ENCODE peak calls at places on chromosomes 1 and 21, in five cellular contexts. One of them, this sample, is unnamed.

GRCh38 chr1:171653796-171654704 is 1.6 kb upstream of the MYOC start:
- DNase-seq in Peyer's patch: no peak
- DNase-seq in neural crest cell: no peak
- DNase-seq in GM20000: no peak
- DNase-seq in GM12864: no peak
- DNase-seq in this sample: no peak

GRCh38 chr1:170676628-170677027 is 12.7 kb downstream of the PRRX1 start:
- DNase-seq in Peyer's patch: no peak
- DNase-seq in neural crest cell: no peak
- DNase-seq in GM20000: no peak
- DNase-seq in GM12864: no peak
- DNase-seq in this sample: no peak

GRCh38 chr1:234132799-234133198 is 228.3 kb downstream of the SLC35F3 start:
- DNase-seq in Peyer's patch: no peak
- DNase-seq in neural crest cell: no peak
- DNase-seq in GM20000: no peak
- DNase-seq in GM12864: no peak
- DNase-seq in this sample: no peak

GRCh38 chr1:39272027-39272790 is 67.7 kb downstream of the MACF1 start:
- DNase-seq in Peyer's patch: no peak
- DNase-seq in neural crest cell: no peak
- DNase-seq in GM20000: peak
- DNase-seq in GM12864: peak
- DNase-seq in this sample: peak

GRCh38 chr1:91697322-91698260 is 188.4 kb downstream of the TGFBR3 start:
- DNase-seq in Peyer's patch: no peak
- DNase-seq in neural crest cell: no peak
- DNase-seq in GM20000: peak
- DNase-seq in GM12864: no peak
- DNase-seq in this sample: peak

GRCh38 chr1:51439895-51440294 is 79.2 kb downstream of the EPS15 start:
- DNase-seq in Peyer's patch: no peak
- DNase-seq in neural crest cell: no peak
- DNase-seq in GM20000: no peak
- DNase-seq in GM12864: no peak
- DNase-seq in this sample: no peak

GRCh38 chr1:56506314-56506743 is 73.0 kb downstream of the PLPP3 start:
- DNase-seq in Peyer's patch: no peak
- DNase-seq in neural crest cell: no peak
- DNase-seq in GM20000: no peak
- DNase-seq in GM12864: no peak
- DNase-seq in this sample: no peak

GRCh38 chr1:1677718-1678580 is 14.6 kb downstream of the SLC35E2B start:
- DNase-seq in Peyer's patch: peak
- DNase-seq in neural crest cell: no peak
- DNase-seq in GM20000: peak
- DNase-seq in GM12864: peak
- DNase-seq in this sample: peak

GRCh38 chr1:94998748-94999147 is 71.8 kb upstream of the CNN3 start:
- DNase-seq in Peyer's patch: no peak
- DNase-seq in neural crest cell: no peak
- DNase-seq in GM20000: no peak
- DNase-seq in GM12864: no peak
- DNase-seq in this sample: no peak

GRCh38 chr1:188261849-188262248 is 1433.1 kb downstream of the PLA2G4A start:
- DNase-seq in Peyer's patch: no peak
- DNase-seq in neural crest cell: no peak
- DNase-seq in GM20000: no peak
- DNase-seq in GM12864: no peak
- DNase-seq in this sample: no peak

GRCh38 chr1:79549191-79549590 is 542.7 kb upstream of the ADGRL4 start:
- DNase-seq in Peyer's patch: no peak
- DNase-seq in neural crest cell: no peak
- DNase-seq in GM20000: no peak
- DNase-seq in GM12864: no peak
- DNase-seq in this sample: no peak

GRCh38 chr1:39632491-39633417 is 6.7 kb downstream of the HEYL start:
- DNase-seq in Peyer's patch: no peak
- DNase-seq in neural crest cell: peak
- DNase-seq in GM20000: peak
- DNase-seq in GM12864: no peak
- DNase-seq in this sample: no peak

GRCh38 chr1:41740630-41741239 is 178.0 kb downstream of the HIVEP3 start:
- DNase-seq in Peyer's patch: no peak
- DNase-seq in neural crest cell: no peak
- DNase-seq in GM20000: no peak
- DNase-seq in GM12864: no peak
- DNase-seq in this sample: no peak

GRCh38 chr1:19429611-19430010 is 55.7 kb downstream of the CAPZB start:
- DNase-seq in Peyer's patch: no peak
- DNase-seq in neural crest cell: no peak
- DNase-seq in GM20000: no peak
- DNase-seq in GM12864: no peak
- DNase-seq in this sample: no peak

GRCh38 chr21:16956824-16957223 is 556.0 kb upstream of the CXADR start:
- DNase-seq in Peyer's patch: no peak
- DNase-seq in neural crest cell: no peak
- DNase-seq in GM20000: no peak
- DNase-seq in GM12864: no peak
- DNase-seq in this sample: no peak

GRCh38 chr1:230280054-230280795 is 145.9 kb downstream of the PGBD5 start:
- DNase-seq in Peyer's patch: no peak
- DNase-seq in neural crest cell: no peak
- DNase-seq in GM20000: no peak
- DNase-seq in GM12864: no peak
- DNase-seq in this sample: no peak

GRCh38 chr1:7479544-7479943 is 291.6 kb upstream of the VAMP3 start:
- DNase-seq in Peyer's patch: no peak
- DNase-seq in neural crest cell: no peak
- DNase-seq in GM20000: no peak
- DNase-seq in GM12864: no peak
- DNase-seq in this sample: no peak

GRCh38 chr1:200290010-200290685 is 119.7 kb downstream of the ZNF281 start:
- DNase-seq in Peyer's patch: no peak
- DNase-seq in neural crest cell: no peak
- DNase-seq in GM20000: no peak
- DNase-seq in GM12864: no peak
- DNase-seq in this sample: no peak

GRCh38 chr1:27934818-27935549 is at the start of gene SMPDL3B:
- DNase-seq in Peyer's patch: no peak
- DNase-seq in neural crest cell: no peak
- DNase-seq in GM20000: no peak
- DNase-seq in GM12864: no peak
- DNase-seq in this sample: no peak

GRCh38 chr1:243483084-243483845 is 227.4 kb downstream of the SDCCAG8 start:
- DNase-seq in Peyer's patch: no peak
- DNase-seq in neural crest cell: peak
- DNase-seq in GM20000: peak
- DNase-seq in GM12864: no peak
- DNase-seq in this sample: no peak

GRCh38 chr1:230753586-230754251 is 6.5 kb downstream of the CAPN9 start:
- DNase-seq in Peyer's patch: no peak
- DNase-seq in neural crest cell: peak
- DNase-seq in GM20000: peak
- DNase-seq in GM12864: no peak
- DNase-seq in this sample: peak

GRCh38 chr1:216731562-216731961 is 8.3 kb upstream of the ESRRG start:
- DNase-seq in Peyer's patch: no peak
- DNase-seq in neural crest cell: no peak
- DNase-seq in GM20000: no peak
- DNase-seq in GM12864: no peak
- DNase-seq in this sample: no peak

DNA sequence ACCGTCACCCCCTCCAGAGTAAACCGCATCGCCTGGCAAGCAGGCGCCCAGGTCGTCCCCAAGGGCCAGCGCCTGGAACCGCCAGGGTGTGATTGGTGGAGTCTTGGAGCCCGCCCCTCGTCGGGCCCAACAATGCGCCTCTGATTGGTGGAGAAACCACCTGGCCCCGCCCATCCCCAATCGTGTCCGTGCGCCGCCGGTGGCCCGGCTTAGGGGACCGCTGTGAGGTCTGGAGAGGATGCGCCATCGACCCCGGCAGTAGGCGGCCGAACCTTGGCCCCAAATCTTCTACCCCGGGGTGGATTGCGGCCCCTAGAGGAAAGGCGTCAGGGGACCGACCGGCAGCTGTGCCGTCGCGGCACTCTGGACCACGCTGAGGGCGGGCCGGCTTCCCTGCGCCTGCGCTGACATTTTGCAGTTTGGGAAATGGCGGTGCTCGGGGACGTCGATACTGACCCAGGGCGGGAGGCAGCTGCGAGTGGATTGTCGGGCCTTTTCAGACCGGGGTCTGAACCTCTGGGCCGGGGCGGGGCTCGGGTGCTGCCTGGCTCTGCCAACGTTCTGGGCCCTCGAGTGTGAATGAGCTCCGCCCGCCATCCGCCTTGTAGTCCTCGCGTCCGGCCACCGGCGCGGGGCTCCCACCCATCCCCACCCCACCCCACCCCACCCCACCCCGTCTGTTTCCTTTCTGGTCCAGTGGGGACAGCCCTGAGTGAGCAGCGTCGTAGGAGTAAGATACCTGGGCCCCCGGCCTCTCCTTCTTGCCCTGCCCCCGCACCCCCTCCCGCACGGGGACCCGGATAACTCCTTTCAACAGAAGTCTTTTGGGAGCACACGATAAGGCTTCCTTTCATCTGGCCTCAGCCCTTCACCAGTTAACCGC is 34.2 kb downstream of the SLC2A1 start:
- DNase-seq in Peyer's patch: peak
- DNase-seq in neural crest cell: peak
- DNase-seq in GM20000: peak
- DNase-seq in GM12864: peak
- DNase-seq in this sample: peak
- TF ChIP-seq CTCF in Peyer's patch: peak
- TF ChIP-seq CTCF in neural crest cell: peak
- TF ChIP-seq CTCF in GM20000: no peak
- TF ChIP-seq CTCF in GM12864: peak
- TF ChIP-seq CTCF in this sample: no peak

GRCh38 chr1:201917362-201918033 is 28.8 kb downstream of the SHISA4 start:
- DNase-seq in Peyer's patch: no peak
- DNase-seq in neural crest cell: no peak
- DNase-seq in GM20000: no peak
- DNase-seq in GM12864: no peak
- DNase-seq in this sample: no peak

GRCh38 chr1:201914456-201915235 is 25.9 kb downstream of the SHISA4 start:
- DNase-seq in Peyer's patch: no peak
- DNase-seq in neural crest cell: no peak
- DNase-seq in GM20000: no peak
- DNase-seq in GM12864: no peak
- DNase-seq in this sample: no peak

GRCh38 chr1:201918343-201918742 is 28.0 kb downstream of the LMOD1 start:
- DNase-seq in Peyer's patch: no peak
- DNase-seq in neural crest cell: no peak
- DNase-seq in GM20000: no peak
- DNase-seq in GM12864: no peak
- DNase-seq in this sample: no peak

GRCh38 chr1:201912832-201913231 is 24.1 kb downstream of the SHISA4 start:
- DNase-seq in Peyer's patch: no peak
- DNase-seq in neural crest cell: no peak
- DNase-seq in GM20000: no peak
- DNase-seq in GM12864: no peak
- DNase-seq in this sample: no peak

DNA sequence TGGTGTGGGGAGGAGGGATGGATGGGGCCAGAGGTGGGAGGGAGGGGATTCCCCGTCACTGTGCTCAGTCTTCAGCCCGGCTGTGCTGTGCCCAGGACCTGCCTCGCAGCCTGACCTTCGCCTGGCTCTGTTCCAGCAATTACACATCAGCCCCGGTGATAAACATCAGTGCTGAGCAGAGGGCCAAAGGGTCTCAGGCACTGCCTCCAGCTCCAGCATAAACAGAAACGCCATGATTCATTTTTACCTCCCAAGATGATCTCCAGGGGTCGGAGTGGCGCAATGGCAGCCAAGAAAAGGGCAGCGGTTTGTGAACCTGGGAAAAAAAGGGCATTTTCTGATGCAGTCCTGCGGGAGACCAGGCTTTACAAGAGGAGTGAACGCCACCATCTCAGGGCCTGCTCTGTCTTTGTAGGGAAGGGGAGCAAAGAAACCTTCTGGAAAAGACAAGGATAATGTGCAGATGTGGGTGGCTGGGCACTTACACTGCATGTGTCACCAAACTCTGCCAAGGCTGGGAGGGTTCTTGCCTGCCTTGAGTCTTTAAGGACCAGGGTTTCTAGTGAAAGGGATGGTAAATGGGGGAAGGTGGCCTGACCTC is 28.1 kb downstream of the SHISA4 start:
- DNase-seq in Peyer's patch: peak
- DNase-seq in neural crest cell: no peak
- DNase-seq in GM20000: no peak
- DNase-seq in GM12864: no peak
- DNase-seq in this sample: no peak
- TF ChIP-seq CTCF in Peyer's patch: no peak
- TF ChIP-seq CTCF in neural crest cell: no peak
- TF ChIP-seq CTCF in GM20000: no peak
- TF ChIP-seq CTCF in GM12864: no peak
- TF ChIP-seq CTCF in this sample: no peak

DNA sequence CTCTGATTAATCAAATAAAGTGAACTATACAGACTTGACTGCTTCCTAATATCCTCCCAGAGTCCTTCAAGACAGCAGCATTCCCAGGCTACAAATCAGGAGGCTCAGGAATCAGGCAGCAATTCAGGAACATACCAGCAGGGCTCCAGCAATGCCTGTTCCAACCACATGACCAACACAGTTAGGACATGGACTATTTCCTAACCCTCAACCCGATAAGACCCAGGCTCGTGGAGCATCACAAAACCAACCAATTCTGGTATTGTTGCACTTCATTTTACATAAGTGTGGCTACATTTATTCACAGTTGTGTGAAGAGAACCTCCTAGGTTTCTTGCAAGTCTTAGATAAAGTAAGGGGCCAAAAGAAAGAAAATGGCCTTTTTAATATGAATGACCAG is 546.2 kb upstream of the ADGRL2 start:
- DNase-seq in Peyer's patch: no peak
- DNase-seq in neural crest cell: no peak
- DNase-seq in GM20000: no peak
- DNase-seq in GM12864: no peak
- DNase-seq in this sample: no peak
- TF ChIP-seq CTCF in Peyer's patch: no peak
- TF ChIP-seq CTCF in neural crest cell: peak
- TF ChIP-seq CTCF in GM20000: no peak
- TF ChIP-seq CTCF in GM12864: peak
- TF ChIP-seq CTCF in this sample: peak

GRCh38 chr1:54054438-54054749 is 986 bp downstream of the TCEANC2 start:
- DNase-seq in Peyer's patch: no peak
- DNase-seq in neural crest cell: no peak
- DNase-seq in GM20000: peak
- DNase-seq in GM12864: no peak
- DNase-seq in this sample: peak
- TF ChIP-seq CTCF in Peyer's patch: peak
- TF ChIP-seq CTCF in neural crest cell: no peak
- TF ChIP-seq CTCF in GM20000: no peak
- TF ChIP-seq CTCF in GM12864: no peak
- TF ChIP-seq CTCF in this sample: peak

GRCh38 chr1:220046052-220046930 is at the start of gene EPRS1:
- DNase-seq in Peyer's patch: peak
- DNase-seq in neural crest cell: peak
- DNase-seq in GM20000: peak
- DNase-seq in GM12864: peak
- DNase-seq in this sample: peak
- TF ChIP-seq CTCF in Peyer's patch: peak
- TF ChIP-seq CTCF in neural crest cell: peak
- TF ChIP-seq CTCF in GM20000: peak
- TF ChIP-seq CTCF in GM12864: peak
- TF ChIP-seq CTCF in this sample: peak

GRCh38 chr1:83882906-83883305 is 116.0 kb downstream of the TTLL7 start:
- DNase-seq in Peyer's patch: no peak
- DNase-seq in neural crest cell: no peak
- DNase-seq in GM20000: no peak
- DNase-seq in GM12864: no peak
- DNase-seq in this sample: no peak
- TF ChIP-seq CTCF in Peyer's patch: peak
- TF ChIP-seq CTCF in neural crest cell: peak
- TF ChIP-seq CTCF in GM20000: no peak
- TF ChIP-seq CTCF in GM12864: peak
- TF ChIP-seq CTCF in this sample: no peak